ENCODE peak calls at places on chromosomes 1 and 21, in nine cellular contexts. Z is H7; H is astrocyte; N is OCI-LY7; E is aorta; S is body of pancreas; G is CD8-positive, alpha-beta T cell; O is mesenchymal stem cell; P is PC-3. J is an unnamed sample.
A peak's percentile ranks its signal among the peaks of the same experiment; 100 is the strongest.

GRCh38 chr1:174131032-174131638 is 28.2 kb upstream of the RABGAP1L start:
- DNase-seq in Z (no peak), N (no peak), G (no peak), P (no peak), S (no peak), H (no peak), E (no peak), O (no peak), J (no peak)

GRCh38 chr21:46028547-46029200 is 47.1 kb downstream of the COL6A1 start:
- DNase-seq in P (no peak), H (peak; percentile 81), E (no peak), S (no peak), G (no peak), N (no peak), Z (no peak), O (peak; percentile 79), J (no peak)

GRCh38 chr1:192697771-192698170 is 61.8 kb downstream of the RGS13 start:
- DNase-seq in O (no peak), H (no peak), P (no peak), S (no peak), G (no peak), Z (no peak), N (no peak), E (no peak), J (no peak)

GRCh38 chr1:192516776-192517297 is 58.7 kb upstream of the RGS1 start:
- DNase-seq in S (peak; percentile 62), H (peak; percentile 69), N (peak; percentile 89), P (peak; percentile 66), G (peak; percentile 28), E (no peak), O (peak; percentile 90), Z (no peak), J (peak; percentile 35)

GRCh38 chr1:94801919-94802546 is 18.1 kb upstream of the SLC44A3 start:
- DNase-seq in S (peak; percentile 47), Z (peak; percentile 43), H (peak; percentile 79), G (no peak), P (peak; percentile 83), N (peak; percentile 37), E (peak; percentile 53), O (peak; percentile 94), J (peak; percentile 90)

GRCh38 chr1:100896481-100896982 is 642 bp downstream of the SLC30A7 start:
- DNase-seq in Z (peak; percentile 19), N (peak; percentile 64), O (peak; percentile 92), S (peak; percentile 34), P (peak; percentile 79), H (peak; percentile 72), G (peak; percentile 28), E (no peak), J (peak; percentile 83)

GRCh38 chr1:153629971-153630370 is 1.7 kb downstream of the S100A1 start:
- DNase-seq in G (no peak), S (no peak), O (no peak), Z (no peak), H (no peak), P (no peak), E (peak; percentile 65), N (no peak), J (no peak)

GRCh38 chr21:15140321-15141019 is 75.7 kb upstream of the NRIP1 start:
- DNase-seq in P (no peak), O (no peak), S (peak; percentile 96), G (no peak), H (no peak), Z (no peak), N (no peak), E (no peak), J (peak; percentile 7)

GRCh38 chr1:16724718-16725438 is 15.4 kb upstream of the RNU1-4 start:
- DNase-seq in O (no peak), G (no peak), P (peak; percentile 1), N (no peak), E (peak; percentile 58), H (no peak), Z (peak; percentile 80), S (peak; percentile 16), J (no peak)

GRCh38 chr1:184036517-184036949 is 995 bp downstream of the COLGALT2 start:
- DNase-seq in S (peak; percentile 75), H (peak; percentile 14), E (no peak), Z (peak; percentile 74), O (peak; percentile 57), N (no peak), P (no peak), G (no peak), J (no peak)

GRCh38 chr1:25685938-25686665 is 69.5 kb downstream of the MAN1C1 start:
- DNase-seq in H (no peak), S (no peak), O (no peak), N (no peak), G (no peak), P (no peak), E (no peak), Z (no peak), J (no peak)
- H3K36me3 ChIP-seq in H (no peaks in the 10 kb centered on the region), S (no peaks in the 10 kb centered on the region), O (no peaks in the 10 kb centered on the region), N (no peaks in the 10 kb centered on the region), G (no peaks in the 10 kb centered on the region), P (no peaks in the 10 kb centered on the region), E (no peaks in the 10 kb centered on the region), Z (no peaks in the 10 kb centered on the region), J (no peaks in the 10 kb centered on the region)

GRCh38 chr1:182567629-182568028 is 21.4 kb downstream of the RNASEL start:
- DNase-seq in Z (no peak), N (no peak), P (peak; percentile 12), G (no peak), E (no peak), H (no peak), S (no peak), O (no peak), J (peak; percentile 50)

GRCh38 chr1:182570611-182570970 is 18.5 kb downstream of the RNASEL start:
- DNase-seq in Z (no peak), O (no peak), N (peak; percentile 43), P (no peak), E (no peak), H (no peak), G (no peak), S (no peak), J (peak; percentile 21)

GRCh38 chr1:182568647-182569284 is 20.3 kb downstream of the RNASEL start:
- DNase-seq in H (no peak), N (peak; percentile 73), P (no peak), Z (no peak), E (no peak), O (no peak), S (no peak), G (no peak), J (no peak)

GRCh38 chr1:182574156-182574555 is 14.9 kb downstream of the RNASEL start:
- DNase-seq in G (no peak), Z (no peak), N (no peak), H (no peak), E (no peak), O (no peak), S (no peak), P (no peak), J (no peak)

GRCh38 chr1:182569939-182570610 is 19.0 kb downstream of the RNASEL start:
- DNase-seq in S (no peak), O (no peak), P (no peak), N (peak; percentile 6), E (no peak), H (no peak), G (no peak), Z (no peak), J (no peak)
- H3K36me3 ChIP-seq in S (peaks cover 5% of the 10 kb centered on the region), O (peaks cover 11% of the 10 kb centered on the region), P (no peaks in the 10 kb centered on the region), N (no peaks in the 10 kb centered on the region), E (no peaks in the 10 kb centered on the region), H (no peaks in the 10 kb centered on the region), G (peaks cover 11% of the 10 kb centered on the region), Z (no peaks in the 10 kb centered on the region), J (no peaks in the 10 kb centered on the region)

GRCh38 chr21:44866780-44867179 is 6.7 kb downstream of the PTTG1IP start:
- DNase-seq in N (no peak), O (peak; percentile 86), E (peak; percentile 37), G (no peak), S (no peak), H (peak; percentile 90), Z (no peak), P (peak; percentile 13), J (no peak)
- H3K36me3 ChIP-seq in N (peaks cover 11% of the 10 kb centered on the region), O (peaks cover 37% of the 10 kb centered on the region), E (no peaks in the 10 kb centered on the region), G (peaks cover 7% of the 10 kb centered on the region), S (peaks cover 3% of the 10 kb centered on the region), H (peaks cover 5% of the 10 kb centered on the region), Z (peaks cover 8% of the 10 kb centered on the region), P (peaks cover 49% of the 10 kb centered on the region), J (peaks cover 16% of the 10 kb centered on the region)

DNA sequence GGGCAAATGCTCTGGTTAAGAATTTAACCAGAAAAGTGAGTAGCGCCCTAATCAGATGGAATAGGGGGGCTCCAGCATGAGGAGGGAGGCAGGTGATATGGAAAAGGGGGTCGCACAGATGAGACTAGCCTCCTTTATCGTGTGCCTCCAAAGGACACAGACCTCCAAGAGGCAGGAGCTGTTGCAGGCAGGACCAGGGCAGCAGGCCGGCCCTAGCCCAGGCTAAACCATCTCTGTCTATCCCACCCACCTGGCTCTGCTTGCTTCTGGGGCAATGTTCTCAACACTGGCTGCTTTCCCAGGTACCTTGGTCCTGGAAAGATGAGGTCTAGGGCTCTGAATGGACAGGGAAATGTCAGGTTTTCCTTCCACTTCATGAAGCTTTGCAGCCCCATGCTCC is 36.3 kb downstream of the C2CD2 start:
- DNase-seq in O (no peak), S (no peak), E (no peak), Z (no peak), P (no peak), G (no peak), H (no peak), N (no peak), J (no peak)
- H3K36me3 ChIP-seq in O (peaks cover 76% of the 10 kb centered on the region), S (peaks cover 10% of the 10 kb centered on the region), E (no peaks in the 10 kb centered on the region), Z (peaks cover 2% of the 10 kb centered on the region), P (peaks cover 41% of the 10 kb centered on the region), G (peaks cover 16% of the 10 kb centered on the region), H (no peaks in the 10 kb centered on the region), N (no peaks in the 10 kb centered on the region), J (peaks cover 5% of the 10 kb centered on the region)

DNA sequence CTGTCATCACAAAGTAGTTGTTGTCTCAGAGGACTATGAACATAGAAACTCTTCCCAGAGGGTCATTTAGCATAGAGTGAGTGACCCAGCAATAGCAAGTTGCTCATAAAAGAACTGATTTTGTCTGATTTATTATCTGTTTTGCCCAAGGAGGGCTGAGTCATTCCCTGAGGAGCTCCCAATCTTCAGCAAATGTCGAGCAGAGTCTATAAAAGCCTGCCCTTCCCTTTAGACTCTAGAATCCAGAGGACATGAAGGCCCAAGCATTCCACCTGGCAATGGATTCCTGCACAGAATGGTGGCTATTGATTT is 25.2 kb downstream of the VASH2 start:
- DNase-seq in P (no peak), N (no peak), E (no peak), O (peak; percentile 37), S (no peak), H (no peak), Z (no peak), G (no peak), J (no peak)
- H3K36me3 ChIP-seq in P (no peaks in the 10 kb centered on the region), N (no peaks in the 10 kb centered on the region), E (no peaks in the 10 kb centered on the region), O (no peaks in the 10 kb centered on the region), S (no peaks in the 10 kb centered on the region), H (no peaks in the 10 kb centered on the region), Z (peaks cover 81% of the 10 kb centered on the region), G (no peaks in the 10 kb centered on the region), J (no peaks in the 10 kb centered on the region)

DNA sequence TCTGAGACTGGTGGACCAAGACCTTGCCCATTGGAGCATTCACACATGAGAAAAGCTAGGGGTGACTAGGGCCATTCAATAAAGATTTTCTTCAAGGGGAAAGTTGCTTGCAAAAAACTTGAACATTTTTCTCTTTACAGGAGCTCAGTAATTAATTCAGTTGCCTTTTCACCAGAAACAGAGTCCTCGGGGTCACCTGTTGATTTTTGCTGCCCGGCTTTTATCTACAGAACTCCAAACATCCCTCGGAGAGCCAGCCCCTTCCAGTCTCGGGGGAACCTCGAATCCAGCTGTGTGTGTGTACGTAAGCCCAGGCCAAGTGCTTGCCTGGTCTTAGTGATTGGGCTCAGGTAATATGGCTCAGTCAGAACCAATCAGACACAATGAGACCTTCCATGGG is 47.5 kb downstream of the PCNX2 start:
- DNase-seq in O (no peak), Z (no peak), S (no peak), P (no peak), G (no peak), N (no peak), H (no peak), E (no peak), J (no peak)
- H3K36me3 ChIP-seq in O (peaks cover 76% of the 10 kb centered on the region), Z (peaks cover 24% of the 10 kb centered on the region), S (no peaks in the 10 kb centered on the region), P (peaks cover 23% of the 10 kb centered on the region), G (no peaks in the 10 kb centered on the region), N (peaks cover 38% of the 10 kb centered on the region), H (peaks cover 38% of the 10 kb centered on the region), E (peaks cover 3% of the 10 kb centered on the region), J (peaks cover 7% of the 10 kb centered on the region)